ENCODE peak calls at places on chromosomes 1 and 21, in six cellular contexts. K is AG09309, H is GM12864, P is HFF-Myc, R is fibroblast of lung, T is IMR-90. W is an unnamed sample.

GRCh38 chr1:24385160-24385939 is 28.2 kb downstream of the STPG1 start:
- DNase-seq in T (peak), P (no peak), H (no peak), R (peak), K (no peak), W (no peak)

GRCh38 chr1:247906504-247907047 is 11.2 kb downstream of the OR2W3 start:
- DNase-seq in R (peak), P (no peak), H (no peak), T (peak), K (no peak), W (no peak)

GRCh38 chr1:159889821-159890252 is 10.1 kb downstream of the CFAP45 start:
- DNase-seq in H (peak), P (peak), T (peak), R (peak), K (peak), W (peak)

GRCh38 chr21:21268061-21268471 is 269.9 kb downstream of the NCAM2 start:
- DNase-seq in R (peak), K (no peak), T (peak), P (no peak), H (no peak), W (no peak)

GRCh38 chr1:64950284-64950809 is 16.0 kb downstream of the JAK1 start:
- DNase-seq in T (no peak), P (no peak), R (no peak), H (no peak), K (no peak), W (no peak)

GRCh38 chr1:204742676-204743075 is 57.1 kb upstream of the LRRN2 start:
- DNase-seq in T (no peak), R (no peak), H (no peak), P (no peak), K (no peak), W (no peak)

GRCh38 chr1:216722841-216723240 is 388 bp downstream of the ESRRG start:
- DNase-seq in R (no peak), K (no peak), P (no peak), T (no peak), H (no peak), W (no peak)

GRCh38 chr1:246428542-246429308 is 78.4 kb downstream of the SMYD3 start:
- DNase-seq in P (no peak), T (peak), H (peak), R (peak), K (peak), W (no peak)

GRCh38 chr1:212980123-212980800 is 29.9 kb downstream of the VASH2 start:
- DNase-seq in P (no peak), T (peak), H (no peak), R (peak), K (no peak), W (no peak)

GRCh38 chr1:16719571-16720402 is 20.5 kb upstream of the RNU1-4 start:
- DNase-seq in H (no peak), T (no peak), R (no peak), K (no peak), P (no peak), W (peak)

GRCh38 chr1:239993333-239993732 is 98.3 kb upstream of the FMN2 start:
- DNase-seq in K (no peak), T (no peak), H (no peak), P (no peak), R (no peak), W (no peak)

GRCh38 chr21:21074305-21074704 is 76.1 kb downstream of the NCAM2 start:
- DNase-seq in H (no peak), T (no peak), K (no peak), P (no peak), R (no peak), W (no peak)

GRCh38 chr1:17319561-17320350 is 11.8 kb downstream of the PADI4 start:
- DNase-seq in K (no peak), H (no peak), T (no peak), P (no peak), R (no peak), W (no peak)

DNA sequence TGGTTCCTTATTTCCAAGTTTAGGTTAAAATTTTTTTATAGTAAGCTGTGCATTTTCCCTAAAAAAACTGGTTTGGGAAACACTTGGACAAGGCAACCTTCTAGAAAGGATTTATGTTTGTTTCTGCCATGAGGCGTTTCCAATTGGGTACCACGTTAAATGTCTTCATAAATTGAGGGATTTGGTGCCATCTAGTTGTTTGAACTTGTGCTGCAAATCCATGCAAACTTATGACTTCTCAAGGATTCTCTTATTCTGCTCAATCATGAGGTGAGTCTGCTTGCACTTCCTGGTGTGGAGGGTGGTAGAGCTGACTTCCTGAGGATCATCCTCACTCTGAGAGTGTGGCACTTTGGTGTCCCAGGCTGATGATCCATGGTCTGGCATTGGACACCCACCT is 123.3 kb downstream of the PCNX2 start:
- DNase-seq in R (peak), T (peak), H (no peak), P (no peak), K (peak), W (no peak)
- TF ChIP-seq CTCF in R (peak), T (peak), H (no peak), P (peak), K (peak), W (no peak)

DNA sequence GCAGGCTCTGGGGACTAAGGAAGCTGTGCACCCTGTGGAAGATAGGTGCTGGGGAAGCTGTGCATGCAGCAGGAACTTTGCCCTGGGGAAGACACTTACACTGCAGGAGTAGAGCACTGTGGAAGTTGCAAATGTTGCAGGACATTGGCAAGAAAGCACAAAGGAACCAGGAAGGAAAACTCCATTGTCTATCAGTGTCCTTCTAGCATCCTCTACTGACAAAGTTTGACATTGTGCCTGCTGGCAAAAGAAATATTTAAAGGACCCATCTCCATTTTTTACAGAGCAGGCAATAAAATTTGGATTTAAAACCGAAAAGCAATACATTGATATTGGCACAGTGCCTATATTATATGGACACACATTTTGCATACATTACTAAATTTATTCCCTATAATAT is 394.1 kb downstream of the PBX1 start:
- DNase-seq in H (no peak), K (no peak), R (no peak), P (no peak), T (no peak), W (no peak)
- TF ChIP-seq CTCF in H (no peak), K (peak), R (peak), P (no peak), T (peak), W (no peak)

DNA sequence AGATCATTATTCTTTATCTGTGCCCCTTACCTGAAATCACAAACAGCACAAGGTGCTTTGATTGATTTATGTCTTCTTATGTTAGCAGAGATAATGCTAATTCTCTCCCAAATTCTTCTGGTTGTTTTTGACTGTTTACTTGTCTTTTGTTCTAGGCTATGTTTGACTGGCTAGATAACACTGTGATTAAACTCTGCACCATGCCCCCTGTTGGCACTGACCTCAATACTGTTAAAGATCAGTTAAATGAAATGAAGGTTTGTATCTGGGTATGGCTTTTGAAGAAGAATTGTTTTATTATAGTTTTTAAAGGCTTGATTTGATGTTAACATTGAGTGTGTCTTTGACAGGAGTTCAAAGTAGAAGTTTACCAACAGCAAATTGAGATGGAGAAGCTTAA is 49.6 kb upstream of the BMP8A start:
- DNase-seq in H (no peak), K (no peak), R (no peak), T (no peak), P (no peak), W (no peak)
- TF ChIP-seq CTCF in H (no peak), K (no peak), R (no peak), T (no peak), P (no peak), W (no peak)

DNA sequence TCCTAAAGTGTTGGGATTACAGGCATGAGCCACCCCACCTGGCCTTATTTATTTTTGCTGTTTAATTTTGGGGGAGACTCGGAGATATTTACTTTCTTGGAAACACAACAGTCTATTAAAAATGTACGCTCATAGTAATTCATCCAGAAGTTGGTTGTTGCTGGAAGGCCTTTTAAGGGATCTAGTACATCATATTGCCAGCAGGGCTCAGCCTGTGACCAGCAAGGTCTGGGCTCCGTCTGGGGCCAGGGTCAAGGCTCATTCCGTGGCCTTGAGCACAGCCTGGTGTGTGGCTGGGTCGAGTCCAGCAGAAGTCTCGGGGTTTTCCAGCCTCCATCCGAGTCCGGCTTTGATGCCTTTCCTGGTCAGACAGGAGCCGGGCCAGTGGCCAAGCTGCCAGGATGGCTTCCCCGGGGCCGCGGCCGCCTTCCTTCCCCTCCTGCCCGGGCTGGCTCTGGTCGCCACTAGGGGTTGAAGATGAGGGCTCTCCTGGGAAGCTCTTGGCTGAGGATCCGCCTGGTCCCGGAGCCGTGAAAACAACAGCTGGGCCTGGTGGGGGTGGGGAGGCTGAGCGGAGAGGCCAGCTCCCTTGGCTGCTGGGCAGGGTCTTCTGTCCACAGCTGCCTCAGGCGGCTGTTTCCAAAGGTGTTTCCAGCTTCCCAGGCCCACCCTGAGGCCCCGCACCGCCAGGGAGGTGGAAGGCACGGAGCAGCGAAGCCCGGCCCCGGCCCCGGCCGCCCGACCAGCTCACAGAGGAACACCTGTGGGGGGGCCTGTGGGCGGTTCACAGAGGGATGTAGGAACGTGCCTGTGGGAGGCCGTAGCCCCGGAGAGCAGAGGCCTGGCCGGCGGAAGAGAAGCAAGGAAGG is 5.1 kb upstream of the VWA1 start:
- DNase-seq in P (no peak), T (peak), H (no peak), R (peak), K (no peak), W (no peak)
- TF ChIP-seq CTCF in P (no peak), T (peak), H (no peak), R (no peak), K (peak), W (no peak)

GRCh38 chr1:40034869-40035268 is 5.7 kb upstream of the CAP1 start:
- DNase-seq in P (no peak), R (no peak), H (no peak), K (no peak), T (no peak), W (no peak)

GRCh38 chr1:40036574-40036973 is 4.0 kb upstream of the CAP1 start:
- DNase-seq in H (no peak), R (peak), P (peak), K (no peak), T (peak), W (no peak)

GRCh38 chr1:40030528-40031135 is 9.9 kb upstream of the CAP1 start:
- DNase-seq in R (peak), P (no peak), H (no peak), T (peak), K (no peak), W (no peak)

GRCh38 chr1:40029608-40030007 is 10.9 kb upstream of the CAP1 start:
- DNase-seq in K (no peak), R (no peak), P (no peak), H (no peak), T (no peak), W (no peak)

DNA sequence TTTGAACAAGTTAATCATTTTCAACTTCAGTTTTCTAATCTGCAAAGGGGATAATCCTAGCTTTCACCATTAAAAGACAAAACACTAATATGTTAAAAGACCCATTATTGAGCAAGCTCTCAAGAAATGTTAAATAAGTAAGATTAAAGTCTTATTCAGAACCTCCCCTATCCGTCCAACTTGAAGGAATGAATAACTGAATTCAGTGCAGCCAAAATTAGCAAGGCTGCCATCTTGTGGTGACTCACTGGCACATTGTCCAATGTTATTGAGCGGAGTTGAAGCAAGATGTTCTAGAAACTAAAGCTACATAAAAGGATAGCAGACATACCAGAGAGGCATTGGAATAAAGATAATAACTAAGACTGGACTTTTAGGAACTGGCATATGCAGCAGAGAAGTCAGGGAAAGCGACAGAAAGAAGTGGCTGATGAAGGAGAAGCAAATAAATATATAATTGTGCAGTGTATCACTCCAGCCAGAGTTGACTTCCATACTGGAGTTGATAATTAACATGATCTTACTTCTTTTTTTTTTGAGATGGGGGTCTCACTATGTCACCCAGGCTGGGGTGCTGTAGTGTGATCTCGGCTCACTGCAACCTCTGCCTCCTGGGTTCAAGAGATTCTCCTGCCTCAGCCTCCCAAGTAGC is 8.2 kb upstream of the CAP1 start:
- DNase-seq in H (peak), P (peak), K (no peak), T (peak), R (peak), W (peak)
- TF ChIP-seq CTCF in H (peak), P (peak), K (peak), T (peak), R (peak), W (peak)

GRCh38 chr1:32179443-32180185 is at the start of gene TXLNA:
- DNase-seq in P (no peak), H (peak), T (peak), R (peak), K (no peak), W (peak)
- TF ChIP-seq CTCF in P (peak), H (no peak), T (no peak), R (no peak), K (no peak), W (peak)

DNA sequence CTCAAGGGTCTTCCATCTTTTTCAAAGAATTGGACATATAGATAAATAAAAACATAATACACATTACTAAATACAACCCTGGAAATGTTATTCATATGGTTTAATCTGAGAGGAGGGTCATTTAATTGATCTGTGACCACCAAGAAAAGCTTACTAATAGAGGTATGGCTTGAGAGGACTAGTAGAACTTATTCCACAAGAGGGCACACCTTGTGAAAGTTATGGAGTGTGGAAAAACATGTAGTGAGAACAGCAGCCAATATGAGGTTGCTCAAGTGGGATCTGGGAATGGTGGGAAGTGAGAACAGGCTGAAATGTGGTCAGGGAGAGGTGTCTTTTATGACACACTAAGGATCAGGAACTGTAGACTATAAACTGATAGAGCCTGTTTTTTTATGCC is 973.5 kb upstream of the B3GALT2 start:
- DNase-seq in P (no peak), K (no peak), R (peak), T (peak), H (no peak), W (no peak)
- TF ChIP-seq CTCF in P (no peak), K (no peak), R (no peak), T (no peak), H (no peak), W (no peak)

W was measured in GM10248.